ENCODE peak calls at places on chromosomes 11 and 22, in eight cellular contexts. One of them, this sample, is unnamed.

GRCh38 chr11:88411265-88411664 is 73.7 kb upstream of the CTSC start:
- DNase-seq in mammary epithelial cell: peak
- DNase-seq in cardiac fibroblast: peak
- DNase-seq in upper lobe of right lung: no peak
- DNase-seq in bronchial epithelial cell: peak
- DNase-seq in fibroblast of pulmonary artery: no peak
- DNase-seq in AG04450: peak
- DNase-seq in heart left ventricle: no peak
- DNase-seq in this sample: no peak

GRCh38 chr11:77191823-77192495 is 63.9 kb downstream of the MYO7A start:
- DNase-seq in mammary epithelial cell: peak
- DNase-seq in cardiac fibroblast: peak
- DNase-seq in upper lobe of right lung: peak
- DNase-seq in bronchial epithelial cell: peak
- DNase-seq in fibroblast of pulmonary artery: peak
- DNase-seq in AG04450: no peak
- DNase-seq in heart left ventricle: no peak
- DNase-seq in this sample: peak

GRCh38 chr11:7032692-7033091 is 12.4 kb downstream of the NLRP14 start:
- DNase-seq in mammary epithelial cell: no peak
- DNase-seq in cardiac fibroblast: no peak
- DNase-seq in upper lobe of right lung: no peak
- DNase-seq in bronchial epithelial cell: no peak
- DNase-seq in fibroblast of pulmonary artery: no peak
- DNase-seq in AG04450: no peak
- DNase-seq in heart left ventricle: no peak
- DNase-seq in this sample: no peak

GRCh38 chr11:67022961-67023956 is at the start of gene SYT12:
- DNase-seq in mammary epithelial cell: no peak
- DNase-seq in cardiac fibroblast: peak
- DNase-seq in upper lobe of right lung: no peak
- DNase-seq in bronchial epithelial cell: no peak
- DNase-seq in fibroblast of pulmonary artery: peak
- DNase-seq in AG04450: no peak
- DNase-seq in heart left ventricle: no peak
- DNase-seq in this sample: peak

GRCh38 chr11:116701297-116701801 is 71.4 kb downstream of the BUD13 start:
- DNase-seq in mammary epithelial cell: no peak
- DNase-seq in cardiac fibroblast: no peak
- DNase-seq in upper lobe of right lung: peak
- DNase-seq in bronchial epithelial cell: no peak
- DNase-seq in fibroblast of pulmonary artery: no peak
- DNase-seq in AG04450: no peak
- DNase-seq in heart left ventricle: no peak
- DNase-seq in this sample: no peak

GRCh38 chr11:110173775-110174644 is 80.8 kb downstream of the ZC3H12C start:
- DNase-seq in mammary epithelial cell: peak
- DNase-seq in cardiac fibroblast: peak
- DNase-seq in upper lobe of right lung: peak
- DNase-seq in bronchial epithelial cell: peak
- DNase-seq in fibroblast of pulmonary artery: peak
- DNase-seq in AG04450: no peak
- DNase-seq in heart left ventricle: peak
- DNase-seq in this sample: peak

GRCh38 chr11:126348806-126349582 is 6.5 kb upstream of the ST3GAL4 start:
- DNase-seq in mammary epithelial cell: no peak
- DNase-seq in cardiac fibroblast: peak
- DNase-seq in upper lobe of right lung: no peak
- DNase-seq in bronchial epithelial cell: peak
- DNase-seq in fibroblast of pulmonary artery: peak
- DNase-seq in AG04450: no peak
- DNase-seq in heart left ventricle: no peak
- DNase-seq in this sample: no peak

GRCh38 chr22:23267225-23268043 is 87.1 kb downstream of the BCR start:
- DNase-seq in mammary epithelial cell: no peak
- DNase-seq in cardiac fibroblast: no peak
- DNase-seq in upper lobe of right lung: no peak
- DNase-seq in bronchial epithelial cell: no peak
- DNase-seq in fibroblast of pulmonary artery: no peak
- DNase-seq in AG04450: no peak
- DNase-seq in heart left ventricle: no peak
- DNase-seq in this sample: no peak

GRCh38 chr11:16788141-16789060 is 50.0 kb downstream of the C11orf58 start:
- DNase-seq in mammary epithelial cell: peak
- DNase-seq in cardiac fibroblast: peak
- DNase-seq in upper lobe of right lung: peak
- DNase-seq in bronchial epithelial cell: peak
- DNase-seq in fibroblast of pulmonary artery: peak
- DNase-seq in AG04450: peak
- DNase-seq in heart left ventricle: peak
- DNase-seq in this sample: peak

GRCh38 chr11:126282361-126282741 is 542 bp upstream of the TIRAP start:
- DNase-seq in mammary epithelial cell: peak
- DNase-seq in cardiac fibroblast: peak
- DNase-seq in upper lobe of right lung: peak
- DNase-seq in bronchial epithelial cell: no peak
- DNase-seq in fibroblast of pulmonary artery: peak
- DNase-seq in AG04450: no peak
- DNase-seq in heart left ventricle: peak
- DNase-seq in this sample: peak

GRCh38 chr11:128709402-128709801 is 15.5 kb downstream of the FLI1 start:
- DNase-seq in mammary epithelial cell: peak
- DNase-seq in cardiac fibroblast: peak
- DNase-seq in upper lobe of right lung: no peak
- DNase-seq in bronchial epithelial cell: peak
- DNase-seq in fibroblast of pulmonary artery: peak
- DNase-seq in AG04450: peak
- DNase-seq in heart left ventricle: peak
- DNase-seq in this sample: no peak

GRCh38 chr11:97409141-97409540 is 1019.3 kb downstream of the JRKL start:
- DNase-seq in mammary epithelial cell: no peak
- DNase-seq in cardiac fibroblast: no peak
- DNase-seq in upper lobe of right lung: peak
- DNase-seq in bronchial epithelial cell: no peak
- DNase-seq in fibroblast of pulmonary artery: no peak
- DNase-seq in AG04450: no peak
- DNase-seq in heart left ventricle: no peak
- DNase-seq in this sample: no peak

GRCh38 chr11:72072348-72072747 is 8.0 kb downstream of the NUMA1 start:
- DNase-seq in mammary epithelial cell: peak
- DNase-seq in cardiac fibroblast: peak
- DNase-seq in upper lobe of right lung: no peak
- DNase-seq in bronchial epithelial cell: peak
- DNase-seq in fibroblast of pulmonary artery: peak
- DNase-seq in AG04450: peak
- DNase-seq in heart left ventricle: no peak
- DNase-seq in this sample: no peak

GRCh38 chr11:72771507-72771906 is 19.3 kb upstream of the ARAP1 start:
- DNase-seq in mammary epithelial cell: no peak
- DNase-seq in cardiac fibroblast: peak
- DNase-seq in upper lobe of right lung: no peak
- DNase-seq in bronchial epithelial cell: peak
- DNase-seq in fibroblast of pulmonary artery: peak
- DNase-seq in AG04450: peak
- DNase-seq in heart left ventricle: no peak
- DNase-seq in this sample: no peak

GRCh38 chr22:21102659-21103267 is 57.0 kb downstream of the LRRC74B start:
- DNase-seq in mammary epithelial cell: peak
- DNase-seq in cardiac fibroblast: peak
- DNase-seq in upper lobe of right lung: peak
- DNase-seq in bronchial epithelial cell: peak
- DNase-seq in fibroblast of pulmonary artery: peak
- DNase-seq in AG04450: no peak
- DNase-seq in heart left ventricle: peak
- DNase-seq in this sample: peak

GRCh38 chr22:38881464-38881871 is 9.5 kb upstream of the CBX6 start:
- DNase-seq in mammary epithelial cell: no peak
- DNase-seq in cardiac fibroblast: peak
- DNase-seq in upper lobe of right lung: no peak
- DNase-seq in bronchial epithelial cell: no peak
- DNase-seq in fibroblast of pulmonary artery: peak
- DNase-seq in AG04450: peak
- DNase-seq in heart left ventricle: peak
- DNase-seq in this sample: no peak

GRCh38 chr11:29962243-29962642 is 54.6 kb downstream of the KCNA4 start:
- DNase-seq in mammary epithelial cell: peak
- DNase-seq in cardiac fibroblast: no peak
- DNase-seq in upper lobe of right lung: no peak
- DNase-seq in bronchial epithelial cell: peak
- DNase-seq in fibroblast of pulmonary artery: peak
- DNase-seq in AG04450: no peak
- DNase-seq in heart left ventricle: no peak
- DNase-seq in this sample: peak

GRCh38 chr11:122676638-122677037 is 21.1 kb downstream of the UBASH3B start:
- DNase-seq in mammary epithelial cell: peak
- DNase-seq in cardiac fibroblast: no peak
- DNase-seq in upper lobe of right lung: no peak
- DNase-seq in bronchial epithelial cell: peak
- DNase-seq in fibroblast of pulmonary artery: no peak
- DNase-seq in AG04450: no peak
- DNase-seq in heart left ventricle: no peak
- DNase-seq in this sample: no peak

GRCh38 chr11:95596011-95596489 is 193.5 kb downstream of the FAM76B start:
- DNase-seq in mammary epithelial cell: peak
- DNase-seq in cardiac fibroblast: peak
- DNase-seq in upper lobe of right lung: no peak
- DNase-seq in bronchial epithelial cell: peak
- DNase-seq in fibroblast of pulmonary artery: peak
- DNase-seq in AG04450: no peak
- DNase-seq in heart left ventricle: no peak
- DNase-seq in this sample: no peak

GRCh38 chr11:108838102-108838803 is 173.4 kb downstream of the DDX10 start:
- DNase-seq in mammary epithelial cell: no peak
- DNase-seq in cardiac fibroblast: no peak
- DNase-seq in upper lobe of right lung: no peak
- DNase-seq in bronchial epithelial cell: no peak
- DNase-seq in fibroblast of pulmonary artery: no peak
- DNase-seq in AG04450: no peak
- DNase-seq in heart left ventricle: no peak
- DNase-seq in this sample: no peak

GRCh38 chr11:64778473-64779298 is at the start of gene SF1:
- DNase-seq in mammary epithelial cell: peak
- DNase-seq in cardiac fibroblast: peak
- DNase-seq in upper lobe of right lung: peak
- DNase-seq in bronchial epithelial cell: peak
- DNase-seq in fibroblast of pulmonary artery: peak
- DNase-seq in AG04450: peak
- DNase-seq in heart left ventricle: peak
- DNase-seq in this sample: peak
- TF ChIP-seq CTCF in mammary epithelial cell: no peak
- TF ChIP-seq CTCF in cardiac fibroblast: no peak
- TF ChIP-seq CTCF in upper lobe of right lung: peak
- TF ChIP-seq CTCF in bronchial epithelial cell: peak
- TF ChIP-seq CTCF in fibroblast of pulmonary artery: no peak
- TF ChIP-seq CTCF in AG04450: no peak
- TF ChIP-seq CTCF in heart left ventricle: peak
- TF ChIP-seq CTCF in this sample: no peak

DNA sequence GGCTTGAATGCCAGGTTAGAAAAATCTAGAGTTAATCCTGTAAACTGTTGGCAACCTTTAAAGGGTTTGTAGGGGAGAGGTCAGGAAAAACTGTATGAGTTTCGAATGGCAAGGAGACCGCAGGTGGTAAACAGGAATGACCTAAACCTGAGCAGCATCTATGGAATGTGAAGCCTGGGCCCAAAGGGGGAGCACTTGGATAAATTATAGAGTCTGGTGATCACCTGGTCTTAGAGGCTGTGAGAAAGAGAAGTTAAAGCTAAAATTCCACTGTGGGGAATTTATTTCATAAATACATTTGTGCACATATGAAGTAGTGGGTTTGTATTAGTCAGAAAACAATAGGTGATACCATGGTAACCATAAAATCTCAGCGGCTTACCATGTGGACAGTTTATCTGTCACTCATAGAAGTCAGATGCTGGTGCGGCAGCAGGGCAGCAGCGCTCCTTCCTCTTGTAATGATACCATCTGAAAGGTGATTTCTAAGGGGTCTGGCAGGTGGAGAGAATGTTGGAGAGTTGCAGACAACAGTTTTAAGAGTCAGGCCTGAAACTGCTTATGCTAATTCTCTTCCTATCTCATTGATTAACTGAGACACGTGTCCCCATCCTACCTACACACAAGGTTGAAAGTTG is 1104.4 kb upstream of the CCDC90B start:
- DNase-seq in mammary epithelial cell: peak
- DNase-seq in cardiac fibroblast: peak
- DNase-seq in upper lobe of right lung: no peak
- DNase-seq in bronchial epithelial cell: peak
- DNase-seq in fibroblast of pulmonary artery: peak
- DNase-seq in AG04450: no peak
- DNase-seq in heart left ventricle: no peak
- DNase-seq in this sample: no peak
- TF ChIP-seq CTCF in mammary epithelial cell: no peak
- TF ChIP-seq CTCF in cardiac fibroblast: no peak
- TF ChIP-seq CTCF in upper lobe of right lung: no peak
- TF ChIP-seq CTCF in bronchial epithelial cell: no peak
- TF ChIP-seq CTCF in fibroblast of pulmonary artery: no peak
- TF ChIP-seq CTCF in AG04450: no peak
- TF ChIP-seq CTCF in heart left ventricle: no peak
- TF ChIP-seq CTCF in this sample: no peak

DNA sequence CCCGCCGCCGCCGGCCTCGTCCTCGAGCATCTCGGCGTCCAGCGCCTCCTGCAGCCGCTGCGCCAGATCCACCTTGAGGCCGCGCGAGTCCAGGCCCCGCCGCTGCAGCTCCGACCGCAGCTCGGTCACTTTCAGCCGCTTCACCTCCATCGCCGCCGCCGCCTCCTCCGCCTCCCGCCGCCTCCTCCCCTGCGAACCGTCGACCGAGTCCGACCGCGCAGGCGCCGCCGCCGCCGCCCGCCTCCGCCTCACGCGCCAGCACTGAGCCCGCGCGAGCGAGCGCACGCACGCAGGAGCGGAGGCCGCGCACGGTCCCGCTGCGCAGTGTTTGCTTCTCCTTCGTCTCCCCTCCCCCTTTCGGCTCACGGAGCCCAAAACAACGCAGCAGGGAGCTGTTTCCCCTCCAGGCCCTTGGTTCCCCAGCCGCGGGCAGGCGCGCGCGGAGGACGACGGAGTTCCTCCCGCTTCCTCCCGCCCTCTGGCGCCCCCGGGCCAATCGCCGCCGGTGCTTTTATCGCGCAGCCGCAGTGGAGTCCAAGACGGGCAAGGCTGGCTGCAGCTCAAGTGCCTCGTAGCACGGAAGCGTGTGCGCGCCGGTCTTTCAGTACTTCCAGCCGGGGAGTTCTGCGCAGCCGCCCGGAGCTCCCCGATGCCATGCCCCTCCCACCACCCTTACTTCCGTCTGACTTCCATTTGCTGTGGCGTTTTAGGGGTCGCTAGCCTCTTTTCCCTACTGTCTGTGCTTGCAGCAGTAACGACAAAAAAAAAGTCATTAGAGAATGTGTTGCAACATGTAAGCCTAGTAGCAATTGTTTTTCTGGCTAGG is at the start of gene HNRNPUL2:
- DNase-seq in mammary epithelial cell: peak
- DNase-seq in cardiac fibroblast: peak
- DNase-seq in upper lobe of right lung: peak
- DNase-seq in bronchial epithelial cell: peak
- DNase-seq in fibroblast of pulmonary artery: peak
- DNase-seq in AG04450: peak
- DNase-seq in heart left ventricle: peak
- DNase-seq in this sample: peak
- TF ChIP-seq CTCF in mammary epithelial cell: no peak
- TF ChIP-seq CTCF in cardiac fibroblast: no peak
- TF ChIP-seq CTCF in upper lobe of right lung: no peak
- TF ChIP-seq CTCF in bronchial epithelial cell: no peak
- TF ChIP-seq CTCF in fibroblast of pulmonary artery: no peak
- TF ChIP-seq CTCF in AG04450: peak
- TF ChIP-seq CTCF in heart left ventricle: peak
- TF ChIP-seq CTCF in this sample: no peak

GRCh38 chr11:46373787-46374740 is 7.4 kb upstream of the MDK start:
- DNase-seq in mammary epithelial cell: no peak
- DNase-seq in cardiac fibroblast: no peak
- DNase-seq in upper lobe of right lung: no peak
- DNase-seq in bronchial epithelial cell: no peak
- DNase-seq in fibroblast of pulmonary artery: no peak
- DNase-seq in AG04450: no peak
- DNase-seq in heart left ventricle: no peak
- DNase-seq in this sample: no peak
- TF ChIP-seq CTCF in mammary epithelial cell: no peak
- TF ChIP-seq CTCF in cardiac fibroblast: no peak
- TF ChIP-seq CTCF in upper lobe of right lung: no peak
- TF ChIP-seq CTCF in bronchial epithelial cell: no peak
- TF ChIP-seq CTCF in fibroblast of pulmonary artery: no peak
- TF ChIP-seq CTCF in AG04450: no peak
- TF ChIP-seq CTCF in heart left ventricle: no peak
- TF ChIP-seq CTCF in this sample: no peak

This sample was measured in nephron progenitor cell.